ENCODE peak calls at places on chromosome 12, in five cellular contexts. Y is globus pallidus; A is AG10803; N is activated naive CD8-positive, alpha-beta T cell treated with anti-CD3 and anti-CD28 coated beads, Interleukin-2, amount 50 U/mL, for 24 hours; S is NCI-H524. E is an unnamed sample.

GRCh38 chr12:57740656-57741412 is 2.3 kb upstream of the AGAP2 start:
- DNase-seq in Y (no peak), S (peak; percentile 11), N (peak; percentile 75), A (no peak), E (no peak)

GRCh38 chr12:22530-23201 is 43.9 kb upstream of the IQSEC3 start:
- DNase-seq in A (no peak), N (no peak), S (no peak), Y (no peak), E (no peak)

GRCh38 chr12:92676710-92677109 is 26.1 kb upstream of the PLEKHG7 start:
- DNase-seq in S (no peak), Y (no peak), N (no peak), A (no peak), E (no peak)

GRCh38 chr12:64568313-64568712 is 42.0 kb upstream of the RASSF3 start:
- DNase-seq in N (no peak), Y (no peak), A (no peak), S (no peak), E (no peak)

GRCh38 chr12:104672501-104673265 is 215.9 kb downstream of the CHST11 start:
- DNase-seq in N (no peak), A (peak; percentile 63), S (no peak), Y (peak; percentile 33), E (no peak)

GRCh38 chr12:48966177-48966890 is 5.2 kb downstream of the WNT10B start:
- DNase-seq in S (no peak), N (no peak), A (no peak), Y (no peak), E (no peak)

GRCh38 chr12:28575593-28576205 is 385.4 kb downstream of the CCDC91 start:
- DNase-seq in N (no peak), Y (no peak), A (no peak), S (no peak), E (no peak)

GRCh38 chr12:52227767-52228166 is 5.3 kb upstream of the KRT7 start:
- DNase-seq in S (no peak), A (no peak), N (no peak), Y (no peak), E (no peak)

GRCh38 chr12:104669057-104669770 is 212.5 kb downstream of the CHST11 start:
- DNase-seq in Y (peak; percentile 93), A (no peak), N (no peak), S (peak; percentile 45), E (no peak)

GRCh38 chr12:127829974-127830543 is 436.9 kb upstream of the TMEM132C start:
- DNase-seq in N (no peak), Y (peak; percentile 61), S (no peak), A (no peak), E (no peak)

GRCh38 chr12:42426733-42427132 is 100.8 kb downstream of the PPHLN1 start:
- DNase-seq in N (no peak), S (no peak), A (peak; percentile 27), Y (no peak), E (no peak)

GRCh38 chr12:10189653-10190052 is 10.8 kb downstream of the TMEM52B start:
- DNase-seq in A (peak; percentile 79), S (no peak), N (no peak), Y (no peak), E (no peak)

E was measured in esophagus squamous epithelium.